ENCODE peak calls at places on chromosomes 4 and X, in ten cellular contexts. V is fibroblast of pulmonary artery, X is bronchial epithelial cell, Q is dorsolateral prefrontal cortex, C is lower lobe of right lung, D is PC-3, H is BE2C, P is breast epithelium, E is body of pancreas, U is thoracic aorta. O is an unnamed sample.

GRCh38 chr4:128524311-128524710 is 236.7 kb upstream of the PGRMC2 start:
- DNase-seq in V (peak), X (peak), Q (no peak), C (peak), D (peak), H (no peak), P (no peak), E (no peak), U (peak), O (peak)

GRCh38 chr4:122833999-122834398 is 7.4 kb downstream of the FGF2 start:
- DNase-seq in V (no peak), X (no peak), Q (no peak), C (no peak), D (no peak), H (no peak), P (no peak), E (no peak), U (no peak), O (no peak)

GRCh38 chr4:183905081-183905592 is at the start of gene STOX2:
- DNase-seq in V (peak), X (peak), Q (peak), C (peak), D (peak), H (peak), P (peak), E (peak), U (peak), O (peak)

GRCh38 chrX:27555514-27555913 is 34.6 kb upstream of the DCAF8L2 start:
- DNase-seq in V (peak), X (peak), Q (no peak), C (no peak), D (peak), H (peak), P (no peak), E (no peak), U (no peak), O (peak)

GRCh38 chrX:67288958-67289641 is 254.7 kb upstream of the AR start:
- DNase-seq in V (no peak), X (no peak), Q (no peak), C (no peak), D (no peak), H (no peak), P (no peak), E (no peak), U (no peak), O (no peak)

GRCh38 chr4:183438458-183439113 is 5.8 kb upstream of the CDKN2AIP start:
- DNase-seq in V (peak), X (peak), Q (no peak), C (no peak), D (peak), H (no peak), P (no peak), E (peak), U (no peak), O (peak)

GRCh38 chr4:78602334-78602733 is 50.8 kb downstream of the ANXA3 start:
- DNase-seq in V (no peak), X (no peak), Q (no peak), C (no peak), D (no peak), H (no peak), P (no peak), E (no peak), U (no peak), O (no peak)

GRCh38 chr4:1169691-1170096 is 2.7 kb downstream of the SPON2 start:
- DNase-seq in V (no peak), X (no peak), Q (no peak), C (peak), D (no peak), H (no peak), P (no peak), E (no peak), U (no peak), O (no peak)

GRCh38 chr4:139814285-139815015 is 148.8 kb downstream of the MGST2 start:
- DNase-seq in V (peak), X (peak), Q (no peak), C (no peak), D (no peak), H (peak), P (no peak), E (no peak), U (no peak), O (peak)

GRCh38 chr4:70613893-70614572 is 14.5 kb upstream of the ENAM start:
- DNase-seq in V (peak), X (no peak), Q (no peak), C (no peak), D (no peak), H (no peak), P (no peak), E (no peak), U (no peak), O (no peak)

GRCh38 chr4:158172558-158173258 is at the start of gene GASK1B:
- DNase-seq in V (peak), X (peak), Q (no peak), C (no peak), D (peak), H (peak), P (no peak), E (peak), U (no peak), O (peak)

GRCh38 chrX:81925812-81926211 is 723.9 kb downstream of the SH3BGRL start:
- DNase-seq in V (no peak), X (no peak), Q (no peak), C (no peak), D (no peak), H (no peak), P (no peak), E (no peak), U (no peak), O (no peak)

GRCh38 chr4:5980436-5981155 is 37.6 kb downstream of the C4orf50 start:
- DNase-seq in V (peak), X (no peak), Q (peak), C (no peak), D (no peak), H (peak), P (no peak), E (no peak), U (no peak), O (peak)

GRCh38 chr4:51831133-51831532 is 11.8 kb upstream of the DCUN1D4 start:
- DNase-seq in V (peak), X (peak), Q (peak), C (peak), D (peak), H (peak), P (no peak), E (peak), U (no peak), O (peak)

GRCh38 chr4:83751336-83751949 is 215.5 kb downstream of the GPAT3 start:
- DNase-seq in V (no peak), X (peak), Q (no peak), C (no peak), D (peak), H (peak), P (no peak), E (no peak), U (no peak), O (no peak)

GRCh38 chrX:68832101-68832416 is 3.2 kb downstream of the EFNB1 start:
- DNase-seq in V (peak), X (peak), Q (peak), C (peak), D (peak), H (no peak), P (no peak), E (no peak), U (no peak), O (peak)

GRCh38 chr4:40546506-40546905 is 83.2 kb downstream of the RBM47 start:
- DNase-seq in V (no peak), X (no peak), Q (no peak), C (no peak), D (no peak), H (no peak), P (no peak), E (peak), U (no peak), O (no peak)

GRCh38 chrX:1327651-1328304 is 8.8 kb upstream of the IL3RA start:
- DNase-seq in V (no peak), X (no peak), Q (no peak), C (no peak), D (no peak), H (no peak), P (no peak), E (no peak), U (no peak), O (no peak)

GRCh38 chr4:104489731-104490095 is 5.0 kb downstream of the CXXC4 start:
- DNase-seq in V (no peak), X (no peak), Q (no peak), C (no peak), D (no peak), H (no peak), P (no peak), E (no peak), U (no peak), O (no peak)
- TF ChIP-seq CTCF in V (no peak), X (no peak), Q (no peak), C (no peak), D (no peak), H (no peak), P (no peak), E (no peak), U (no peak), O (no peak)

DNA sequence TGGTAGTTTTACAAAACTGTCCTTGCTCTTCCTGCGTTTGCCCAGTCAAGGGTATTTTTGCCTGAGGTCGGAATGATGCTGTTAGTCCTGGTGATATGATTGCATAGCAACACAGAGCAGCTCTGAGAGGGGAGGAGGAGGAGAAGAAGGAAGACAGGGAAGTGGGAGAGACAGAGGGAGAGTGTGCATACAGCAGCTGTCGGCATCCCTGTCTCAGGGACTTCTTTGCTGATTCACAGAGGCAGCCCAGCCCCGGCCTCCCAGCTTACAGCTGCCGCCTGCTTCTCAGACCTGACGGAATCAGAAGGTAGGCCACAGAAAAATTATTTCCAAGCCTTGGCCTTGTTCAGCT is 230 bp downstream of the DRP2 start:
- DNase-seq in V (peak), X (no peak), Q (peak), C (no peak), D (no peak), H (no peak), P (no peak), E (no peak), U (no peak), O (no peak)
- H3K4me3 ChIP-seq in V (peak), X (no peak), Q (peak), C (no peak), D (no peak), H (no peak), P (no peak), E (no peak), U (no peak), O (no peak)

GRCh38 chr4:30269850-30270249 is 450.3 kb upstream of the PCDH7 start:
- DNase-seq in V (peak), X (peak), Q (no peak), C (no peak), D (peak), H (no peak), P (no peak), E (no peak), U (no peak), O (no peak)
- TF ChIP-seq CTCF in V (peak), X (peak), Q (no peak), C (no peak), D (peak), H (peak), P (peak), E (peak), U (no peak), O (no peak)

DNA sequence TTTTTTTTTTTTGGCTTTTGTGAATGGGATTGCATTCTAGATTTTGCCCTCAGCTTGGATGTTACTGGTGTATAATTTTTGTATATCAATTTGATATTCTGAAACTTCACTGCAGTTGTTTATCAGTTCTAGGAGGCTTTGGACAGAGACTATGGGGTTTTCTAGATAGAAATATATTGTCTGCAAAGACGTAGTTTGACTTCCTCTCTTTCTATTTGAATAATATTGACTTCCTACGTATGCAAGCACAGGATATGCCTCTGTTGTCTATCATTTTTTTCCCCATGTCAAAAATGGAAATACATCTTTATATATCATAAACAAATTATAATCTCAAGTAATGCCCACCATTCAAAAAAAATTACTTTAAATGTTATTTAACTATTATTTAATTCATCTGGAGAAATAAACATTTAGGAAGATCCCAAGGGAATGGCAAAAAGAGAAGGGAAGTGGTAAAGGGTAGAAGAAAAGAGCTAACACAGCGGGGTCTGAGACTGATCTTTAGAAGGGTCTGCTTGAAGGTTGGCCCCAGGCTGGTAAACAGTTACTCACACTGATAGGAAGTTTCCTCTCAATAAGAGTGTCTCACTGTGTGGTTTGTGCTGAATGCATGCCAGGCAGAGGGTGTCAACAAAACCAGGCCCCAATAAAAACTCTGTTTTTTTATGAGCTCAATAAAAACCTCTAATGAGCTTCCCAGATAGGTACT is 35.7 kb downstream of the ZNF518B start:
- DNase-seq in V (no peak), X (peak), Q (no peak), C (no peak), D (peak), H (no peak), P (no peak), E (no peak), U (no peak), O (no peak)
- H3K4me3 ChIP-seq in V (no peak), X (no peak), Q (no peak), C (no peak), D (no peak), H (no peak), P (no peak), E (no peak), U (no peak), O (no peak)

GRCh38 chr4:119139822-119140252 is 4.2 kb downstream of the MYOZ2 start:
- DNase-seq in V (no peak), X (no peak), Q (no peak), C (no peak), D (no peak), H (no peak), P (no peak), E (no peak), U (no peak), O (no peak)
- TF ChIP-seq CTCF in V (no peak), X (no peak), Q (no peak), C (no peak), D (no peak), H (no peak), P (no peak), E (no peak), U (no peak), O (no peak)

GRCh38 chr4:153434190-153434589 is 32.0 kb upstream of the TMEM131L start:
- DNase-seq in V (no peak), X (no peak), Q (no peak), C (no peak), D (no peak), H (no peak), P (no peak), E (no peak), U (no peak), O (no peak)

GRCh38 chr4:153433753-153434105 is 32.4 kb upstream of the TMEM131L start:
- DNase-seq in V (no peak), X (no peak), Q (no peak), C (no peak), D (no peak), H (no peak), P (no peak), E (no peak), U (no peak), O (no peak)

GRCh38 chr4:153439831-153440230 is 26.3 kb upstream of the TMEM131L start:
- DNase-seq in V (no peak), X (no peak), Q (no peak), C (no peak), D (no peak), H (no peak), P (no peak), E (no peak), U (no peak), O (no peak)

GRCh38 chr4:153440475-153440874 is 25.7 kb upstream of the TMEM131L start:
- DNase-seq in V (no peak), X (no peak), Q (no peak), C (no peak), D (no peak), H (no peak), P (no peak), E (no peak), U (no peak), O (no peak)

GRCh38 chr4:153438916-153439756 is 27.0 kb upstream of the TMEM131L start:
- DNase-seq in V (no peak), X (no peak), Q (no peak), C (no peak), D (no peak), H (no peak), P (no peak), E (no peak), U (no peak), O (no peak)
- H3K4me3 ChIP-seq in V (no peak), X (no peak), Q (no peak), C (peak), D (no peak), H (no peak), P (peak), E (no peak), U (peak), O (no peak)

O was measured in fibroblast of mammary gland.